ENCODE peak calls at places on chromosome 5, in eight cellular contexts. M is activated B cell treated with CpG ODN at 0.5 μM for 24 hours; U is Jurkat, Clone E6-1; N is glutamatergic neuron; E is mesendoderm; Z is endothelial cell; Y is stimulated activated CD4-positive, alpha-beta T cell treated with anti-CD3 and anti-CD28 coated beads, TNF-alpha, amount 100 ng/mL, for 24 hours; T is AG09309. J is an unnamed sample.

GRCh38 chr5:38113880-38114279 is 144.5 kb upstream of the EGFLAM start:
- DNase-seq in M (no peak), U (no peak), N (no peak), E (no peak), Z (no peak), Y (no peak), T (no peak), J (no peak)

GRCh38 chr5:147037517-147038205 is 159.1 kb upstream of the PPP2R2B start:
- DNase-seq in M (no peak), U (no peak), N (no peak), E (no peak), Z (no peak), Y (no peak), T (peak; percentile 24), J (peak; percentile 85)

GRCh38 chr5:2142456-2142954 is 259.8 kb upstream of the IRX4 start:
- DNase-seq in M (no peak), U (no peak), N (no peak), E (no peak), Z (no peak), Y (no peak), T (no peak), J (no peak)

GRCh38 chr5:132822650-132823480 is 7.6 kb downstream of the SHROOM1 start:
- DNase-seq in M (no peak), U (no peak), N (peak; percentile 60), E (peak; percentile 92), Z (no peak), Y (no peak), T (no peak), J (no peak)

GRCh38 chr5:151740336-151740942 is 18.0 kb downstream of the ATOX1 start:
- DNase-seq in M (no peak), U (peak; percentile 43), N (peak; percentile 50), E (peak; percentile 92), Z (peak; percentile 51), Y (peak; percentile 31), T (peak; percentile 90), J (peak; percentile 98)

GRCh38 chr5:127923804-127924570 is 159.6 kb upstream of the SLC12A2 start:
- DNase-seq in M (no peak), U (no peak), N (no peak), E (no peak), Z (no peak), Y (no peak), T (no peak), J (no peak)

GRCh38 chr5:140207250-140207954 is 32.4 kb downstream of the CYSTM1 start:
- DNase-seq in M (no peak), U (no peak), N (no peak), E (no peak), Z (no peak), Y (no peak), T (no peak), J (no peak)

GRCh38 chr5:12902611-12903010 is 998.4 kb upstream of the CTNND2 start:
- DNase-seq in M (no peak), U (no peak), N (no peak), E (no peak), Z (no peak), Y (no peak), T (no peak), J (no peak)

GRCh38 chr5:96228449-96228848 is 204.6 kb downstream of the PCSK1 start:
- DNase-seq in M (no peak), U (no peak), N (no peak), E (no peak), Z (no peak), Y (no peak), T (peak; percentile 58), J (peak; percentile 70)

GRCh38 chr5:14216902-14217301 is 73.8 kb downstream of the TRIO start:
- DNase-seq in M (no peak), U (no peak), N (no peak), E (peak; percentile 93), Z (no peak), Y (no peak), T (no peak), J (no peak)

GRCh38 chr5:124754206-124754927 is 7.9 kb upstream of the ZNF608 start:
- DNase-seq in M (no peak), U (no peak), N (no peak), E (no peak), Z (no peak), Y (no peak), T (no peak), J (peak; percentile 6)

GRCh38 chr5:151897896-151898295 is 26.8 kb downstream of the GLRA1 start:
- DNase-seq in M (no peak), U (no peak), N (no peak), E (no peak), Z (no peak), Y (no peak), T (no peak), J (no peak)

GRCh38 chr5:80141681-80142080 is 106.5 kb downstream of the THBS4 start:
- DNase-seq in M (no peak), U (no peak), N (no peak), E (peak; percentile 35), Z (no peak), Y (no peak), T (no peak), J (no peak)

GRCh38 chr5:86763914-86764313 is 146.2 kb downstream of the COX7C start:
- DNase-seq in M (no peak), U (no peak), N (no peak), E (peak; percentile 59), Z (no peak), Y (no peak), T (no peak), J (no peak)

GRCh38 chr5:172583931-172584511 is 57.0 kb upstream of the NEURL1B start:
- DNase-seq in M (no peak), U (no peak), N (no peak), E (peak; percentile 27), Z (no peak), Y (no peak), T (no peak), J (no peak)

GRCh38 chr5:178430187-178431062 is 159.8 kb downstream of the COL23A1 start:
- DNase-seq in M (no peak), U (no peak), N (no peak), E (no peak), Z (no peak), Y (no peak), T (no peak), J (no peak)

GRCh38 chr5:26232706-26233105 is 805.7 kb downstream of the CDH9 start:
- DNase-seq in M (no peak), U (no peak), N (no peak), E (no peak), Z (no peak), Y (no peak), T (no peak), J (no peak)

GRCh38 chr5:96297867-96298266 is 135.2 kb downstream of the PCSK1 start:
- DNase-seq in M (no peak), U (no peak), N (no peak), E (no peak), Z (no peak), Y (no peak), T (peak; percentile 99), J (peak; percentile 95)

GRCh38 chr5:178509491-178510057 is 80.6 kb downstream of the COL23A1 start:
- DNase-seq in M (no peak), U (no peak), N (no peak), E (no peak), Z (no peak), Y (no peak), T (no peak), J (no peak)

GRCh38 chr5:93294184-93294583 is 286.8 kb downstream of the NR2F1-AS1 start:
- DNase-seq in M (no peak), U (no peak), N (no peak), E (no peak), Z (no peak), Y (no peak), T (peak; percentile 79), J (peak; percentile 84)

GRCh38 chr5:33854733-33855151 is 37.0 kb downstream of the ADAMTS12 start:
- DNase-seq in M (no peak), U (no peak), N (no peak), E (peak; percentile 68), Z (no peak), Y (no peak), T (peak; percentile 45), J (peak; percentile 75)

GRCh38 chr5:172005708-172006377 is 595 bp downstream of the FBXW11 start:
- DNase-seq in M (no peak), U (no peak), N (peak; percentile 40), E (peak; percentile 71), Z (peak; percentile 60), Y (no peak), T (no peak), J (peak; percentile 63)

GRCh38 chr5:64807505-64807904 is 38.8 kb downstream of the CWC27 start:
- DNase-seq in M (no peak), U (no peak), N (no peak), E (no peak), Z (no peak), Y (no peak), T (no peak), J (no peak)

GRCh38 chr5:140785905-140786686 is at the start of gene PCDHA1:
- DNase-seq in M (no peak), U (no peak), N (no peak), E (peak; percentile 31), Z (no peak), Y (no peak), T (no peak), J (no peak)

GRCh38 chr5:73587923-73588322 is 22.4 kb downstream of the UTP15 start:
- DNase-seq in M (no peak), U (no peak), N (no peak), E (no peak), Z (no peak), Y (no peak), T (no peak), J (no peak)